ENCODE peak calls at places on chromosomes 2 and 18, in four cellular contexts. T is HCT116, P is astrocyte of the cerebellum, S is AG10803. U is an unnamed sample.

GRCh38 chr18:26549486-26550435 is 1.4 kb upstream of the KCTD1 start:
- DNase-seq in P (no peak), T (peak), S (peak), U (peak)

GRCh38 chr2:185628985-185629384 is 109.6 kb upstream of the FSIP2 start:
- DNase-seq in T (peak), S (no peak), P (no peak), U (no peak)

GRCh38 chr2:25383806-25384205 is 42.1 kb upstream of the DNMT3A start:
- DNase-seq in S (no peak), T (no peak), P (no peak), U (no peak)

GRCh38 chr2:156182132-156182531 is 150.4 kb downstream of the NR4A2 start:
- DNase-seq in T (peak), S (no peak), P (no peak), U (no peak)

GRCh38 chr2:237315170-237315880 is 98.6 kb downstream of the COL6A3 start:
- DNase-seq in S (peak), P (peak), T (no peak), U (peak)

GRCh38 chr2:81706856-81707255 is 1402.3 kb upstream of the LRRTM1 start:
- DNase-seq in T (no peak), P (no peak), S (no peak), U (no peak)

GRCh38 chr2:137117385-137117784 is 352.0 kb downstream of the THSD7B start:
- DNase-seq in S (peak), T (no peak), P (no peak), U (no peak)

GRCh38 chr18:57466307-57466706 is 31.1 kb downstream of the ONECUT2 start:
- DNase-seq in T (no peak), S (peak), P (no peak), U (no peak)

GRCh38 chr2:12317853-12318426 is 398.8 kb upstream of the TRIB2 start:
- DNase-seq in S (peak), T (no peak), P (peak), U (peak)

GRCh38 chr18:62828852-62829251 is 113.5 kb downstream of the PHLPP1 start:
- DNase-seq in T (no peak), S (no peak), P (no peak), U (no peak)

GRCh38 chr2:1550658-1551316 is 137.5 kb downstream of the TPO start:
- DNase-seq in P (no peak), S (peak), T (peak), U (no peak)

GRCh38 chr2:42194428-42194827 is 25.3 kb downstream of the EML4 start:
- DNase-seq in T (no peak), P (no peak), S (no peak), U (no peak)

GRCh38 chr18:73118121-73118816 is 250.5 kb upstream of the NETO1 start:
- DNase-seq in S (peak), P (peak), T (no peak), U (no peak)

GRCh38 chr2:29259221-29259620 is 144.0 kb downstream of the CLIP4 start:
- DNase-seq in P (no peak), T (no peak), S (no peak), U (no peak)

GRCh38 chr18:44786697-44787096 is 106.0 kb downstream of the SETBP1 start:
- DNase-seq in P (no peak), T (no peak), S (no peak), U (no peak)
- H3K4me3 ChIP-seq in P (no peak), T (no peak), S (no peak), U (no peak)

DNA sequence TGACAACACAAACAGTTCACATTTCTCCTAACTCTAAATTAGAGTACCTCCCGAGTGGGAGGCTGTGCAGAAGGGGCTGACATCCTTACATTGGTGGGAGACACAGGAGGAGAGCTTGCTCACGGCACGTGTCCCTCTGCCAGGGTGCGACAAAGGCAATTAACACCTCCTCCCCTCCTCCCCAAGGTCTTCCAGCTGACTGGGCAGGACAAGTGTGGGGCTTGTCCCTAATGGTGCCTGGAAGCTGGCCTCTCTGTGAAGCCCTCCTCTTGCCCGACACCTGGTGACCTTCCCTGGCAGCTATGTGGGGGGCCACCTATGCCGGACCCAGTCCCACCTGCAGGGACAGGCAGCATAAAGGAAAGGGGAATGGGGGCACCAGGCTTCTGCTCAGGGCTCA is 57.0 kb downstream of the FAM168B start:
- DNase-seq in T (no peak), S (no peak), P (no peak), U (no peak)
- TF ChIP-seq CTCF in T (no peak), S (no peak), P (no peak), U (no peak)

DNA sequence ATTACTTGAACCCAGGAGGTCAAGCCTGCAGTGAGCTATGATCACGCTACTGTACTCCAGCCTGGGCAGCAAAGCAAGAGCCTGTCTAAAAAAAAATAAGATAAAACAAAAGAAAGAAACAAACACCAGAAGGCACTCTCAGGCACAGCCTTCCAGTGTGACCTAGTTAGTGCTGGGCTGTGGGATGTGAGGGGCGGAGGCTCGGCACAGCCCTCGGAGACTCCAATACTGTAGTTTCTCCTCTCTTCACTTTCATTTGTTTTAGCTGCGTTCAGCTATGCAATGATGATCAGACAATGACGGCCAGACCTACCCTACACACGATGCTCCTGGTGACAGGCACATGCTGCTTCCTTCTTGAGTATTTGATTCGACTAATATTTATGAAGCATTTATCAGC is 127.7 kb downstream of the SOCS6 start:
- DNase-seq in S (no peak), P (no peak), T (no peak), U (no peak)
- H3K4me3 ChIP-seq in S (no peak), P (no peak), T (no peak), U (no peak)

GRCh38 chr18:48990497-48991298 is 39.9 kb upstream of the SMAD7 start:
- DNase-seq in T (no peak), S (peak), P (no peak), U (no peak)

GRCh38 chr18:48989304-48990284 is 38.8 kb upstream of the SMAD7 start:
- DNase-seq in S (peak), P (no peak), T (no peak), U (no peak)

GRCh38 chr18:48987821-48988220 is 37.1 kb upstream of the SMAD7 start:
- DNase-seq in P (no peak), S (no peak), T (no peak), U (no peak)

GRCh38 chr18:48986851-48987761 is 36.3 kb upstream of the SMAD7 start:
- DNase-seq in T (no peak), P (no peak), S (no peak), U (no peak)

GRCh38 chr18:48988508-48989303 is 37.9 kb upstream of the SMAD7 start:
- DNase-seq in S (no peak), P (no peak), T (no peak), U (no peak)
- TF ChIP-seq CTCF in S (no peak), P (no peak), T (no peak), U (no peak)

GRCh38 chr2:48001498-48001897 is 95.2 kb upstream of the FBXO11 start:
- DNase-seq in P (no peak), T (no peak), S (no peak), U (no peak)
- H3K4me3 ChIP-seq in P (no peak), T (no peak), S (no peak), U (no peak)

GRCh38 chr18:5851998-5852397 is 43.3 kb downstream of the TMEM200C start:
- DNase-seq in P (no peak), T (no peak), S (no peak), U (no peak)
- TF ChIP-seq CTCF in P (peak), T (no peak), S (peak), U (no peak)

GRCh38 chr18:12315481-12315880 is 7.4 kb downstream of the TUBB6 start:
- DNase-seq in S (no peak), P (no peak), T (no peak), U (no peak)
- H3K4me3 ChIP-seq in S (peak), P (no peak), T (no peak), U (no peak)